ENCODE peak calls at places on chromosomes 13 and 19, in ten cellular contexts. One of them, this sample, is unnamed.

GRCh38 chr13:99436013-99436412 is 65.3 kb upstream of the TM9SF2 start:
- DNase-seq in hepatic stellate cell: no peak
- DNase-seq in anterior cingulate cortex: no peak
- DNase-seq in SW480: no peak
- DNase-seq in stimulated activated CD8-positive, alpha-beta memory T cell treated with anti-CD3 and anti-CD28 coated beads, Interleukin-12 subunit alpha, Interleukin-12 subunit beta, amount 100 ng/mL, for 1 hour: no peak
- DNase-seq in naive B cell: no peak
- DNase-seq in transverse colon: no peak
- DNase-seq in NCI-H2107: no peak
- DNase-seq in frontal cortex: no peak
- DNase-seq in thoracic aorta: no peak
- DNase-seq in this sample: no peak

GRCh38 chr13:98706446-98707110 is 45.9 kb downstream of the SLC15A1 start:
- DNase-seq in hepatic stellate cell: no peak
- DNase-seq in anterior cingulate cortex: no peak
- DNase-seq in SW480: no peak
- DNase-seq in stimulated activated CD8-positive, alpha-beta memory T cell treated with anti-CD3 and anti-CD28 coated beads, Interleukin-12 subunit alpha, Interleukin-12 subunit beta, amount 100 ng/mL, for 1 hour: no peak
- DNase-seq in naive B cell: no peak
- DNase-seq in transverse colon: no peak
- DNase-seq in NCI-H2107: peak
- DNase-seq in frontal cortex: no peak
- DNase-seq in thoracic aorta: no peak
- DNase-seq in this sample: peak

GRCh38 chr13:98802999-98803666 is 50.7 kb upstream of the SLC15A1 start:
- DNase-seq in hepatic stellate cell: no peak
- DNase-seq in anterior cingulate cortex: no peak
- DNase-seq in SW480: no peak
- DNase-seq in stimulated activated CD8-positive, alpha-beta memory T cell treated with anti-CD3 and anti-CD28 coated beads, Interleukin-12 subunit alpha, Interleukin-12 subunit beta, amount 100 ng/mL, for 1 hour: no peak
- DNase-seq in naive B cell: no peak
- DNase-seq in transverse colon: no peak
- DNase-seq in NCI-H2107: no peak
- DNase-seq in frontal cortex: no peak
- DNase-seq in thoracic aorta: no peak
- DNase-seq in this sample: no peak

GRCh38 chr13:106566682-106567420 is 1.1 kb downstream of the ARGLU1 start:
- DNase-seq in hepatic stellate cell: peak
- DNase-seq in anterior cingulate cortex: no peak
- DNase-seq in SW480: peak
- DNase-seq in stimulated activated CD8-positive, alpha-beta memory T cell treated with anti-CD3 and anti-CD28 coated beads, Interleukin-12 subunit alpha, Interleukin-12 subunit beta, amount 100 ng/mL, for 1 hour: no peak
- DNase-seq in naive B cell: no peak
- DNase-seq in transverse colon: peak
- DNase-seq in NCI-H2107: no peak
- DNase-seq in frontal cortex: peak
- DNase-seq in thoracic aorta: no peak
- DNase-seq in this sample: peak

GRCh38 chr19:56333506-56333905 is 18.9 kb upstream of the ZSCAN5A start:
- DNase-seq in hepatic stellate cell: peak
- DNase-seq in anterior cingulate cortex: no peak
- DNase-seq in SW480: peak
- DNase-seq in stimulated activated CD8-positive, alpha-beta memory T cell treated with anti-CD3 and anti-CD28 coated beads, Interleukin-12 subunit alpha, Interleukin-12 subunit beta, amount 100 ng/mL, for 1 hour: peak
- DNase-seq in naive B cell: peak
- DNase-seq in transverse colon: peak
- DNase-seq in NCI-H2107: peak
- DNase-seq in frontal cortex: no peak
- DNase-seq in thoracic aorta: no peak
- DNase-seq in this sample: peak

GRCh38 chr19:2542341-2543069 is 66.6 kb downstream of the GADD45B start:
- DNase-seq in hepatic stellate cell: no peak
- DNase-seq in anterior cingulate cortex: no peak
- DNase-seq in SW480: no peak
- DNase-seq in stimulated activated CD8-positive, alpha-beta memory T cell treated with anti-CD3 and anti-CD28 coated beads, Interleukin-12 subunit alpha, Interleukin-12 subunit beta, amount 100 ng/mL, for 1 hour: no peak
- DNase-seq in naive B cell: no peak
- DNase-seq in transverse colon: peak
- DNase-seq in NCI-H2107: no peak
- DNase-seq in frontal cortex: no peak
- DNase-seq in thoracic aorta: no peak
- DNase-seq in this sample: no peak

GRCh38 chr19:383922-384800 is 24.8 kb downstream of the C2CD4C start:
- DNase-seq in hepatic stellate cell: no peak
- DNase-seq in anterior cingulate cortex: no peak
- DNase-seq in SW480: no peak
- DNase-seq in stimulated activated CD8-positive, alpha-beta memory T cell treated with anti-CD3 and anti-CD28 coated beads, Interleukin-12 subunit alpha, Interleukin-12 subunit beta, amount 100 ng/mL, for 1 hour: no peak
- DNase-seq in naive B cell: no peak
- DNase-seq in transverse colon: no peak
- DNase-seq in NCI-H2107: no peak
- DNase-seq in frontal cortex: no peak
- DNase-seq in thoracic aorta: no peak
- DNase-seq in this sample: no peak

GRCh38 chr19:18131841-18132596 is 20.9 kb upstream of the PIK3R2 start:
- DNase-seq in hepatic stellate cell: no peak
- DNase-seq in anterior cingulate cortex: no peak
- DNase-seq in SW480: no peak
- DNase-seq in stimulated activated CD8-positive, alpha-beta memory T cell treated with anti-CD3 and anti-CD28 coated beads, Interleukin-12 subunit alpha, Interleukin-12 subunit beta, amount 100 ng/mL, for 1 hour: no peak
- DNase-seq in naive B cell: no peak
- DNase-seq in transverse colon: no peak
- DNase-seq in NCI-H2107: no peak
- DNase-seq in frontal cortex: no peak
- DNase-seq in thoracic aorta: no peak
- DNase-seq in this sample: no peak

GRCh38 chr13:25132984-25133383 is 37.0 kb downstream of the PABPC3 start:
- DNase-seq in hepatic stellate cell: no peak
- DNase-seq in anterior cingulate cortex: no peak
- DNase-seq in SW480: no peak
- DNase-seq in stimulated activated CD8-positive, alpha-beta memory T cell treated with anti-CD3 and anti-CD28 coated beads, Interleukin-12 subunit alpha, Interleukin-12 subunit beta, amount 100 ng/mL, for 1 hour: no peak
- DNase-seq in naive B cell: no peak
- DNase-seq in transverse colon: no peak
- DNase-seq in NCI-H2107: no peak
- DNase-seq in frontal cortex: no peak
- DNase-seq in thoracic aorta: no peak
- DNase-seq in this sample: no peak

GRCh38 chr19:39171479-39172465 is 25.0 kb upstream of the NCCRP1 start:
- DNase-seq in hepatic stellate cell: no peak
- DNase-seq in anterior cingulate cortex: no peak
- DNase-seq in SW480: no peak
- DNase-seq in stimulated activated CD8-positive, alpha-beta memory T cell treated with anti-CD3 and anti-CD28 coated beads, Interleukin-12 subunit alpha, Interleukin-12 subunit beta, amount 100 ng/mL, for 1 hour: no peak
- DNase-seq in naive B cell: no peak
- DNase-seq in transverse colon: no peak
- DNase-seq in NCI-H2107: no peak
- DNase-seq in frontal cortex: no peak
- DNase-seq in thoracic aorta: no peak
- DNase-seq in this sample: no peak

GRCh38 chr13:79485014-79485441 is 4.1 kb downstream of the NDFIP2 start:
- DNase-seq in hepatic stellate cell: peak
- DNase-seq in anterior cingulate cortex: no peak
- DNase-seq in SW480: peak
- DNase-seq in stimulated activated CD8-positive, alpha-beta memory T cell treated with anti-CD3 and anti-CD28 coated beads, Interleukin-12 subunit alpha, Interleukin-12 subunit beta, amount 100 ng/mL, for 1 hour: no peak
- DNase-seq in naive B cell: no peak
- DNase-seq in transverse colon: peak
- DNase-seq in NCI-H2107: no peak
- DNase-seq in frontal cortex: no peak
- DNase-seq in thoracic aorta: no peak
- DNase-seq in this sample: peak

GRCh38 chr13:30865131-30866009 is 40.7 kb upstream of the MEDAG start:
- DNase-seq in hepatic stellate cell: peak
- DNase-seq in anterior cingulate cortex: no peak
- DNase-seq in SW480: peak
- DNase-seq in stimulated activated CD8-positive, alpha-beta memory T cell treated with anti-CD3 and anti-CD28 coated beads, Interleukin-12 subunit alpha, Interleukin-12 subunit beta, amount 100 ng/mL, for 1 hour: peak
- DNase-seq in naive B cell: peak
- DNase-seq in transverse colon: peak
- DNase-seq in NCI-H2107: peak
- DNase-seq in frontal cortex: peak
- DNase-seq in thoracic aorta: no peak
- DNase-seq in this sample: peak

GRCh38 chr13:111480976-111481375 is 160.5 kb downstream of the TEX29 start:
- DNase-seq in hepatic stellate cell: no peak
- DNase-seq in anterior cingulate cortex: no peak
- DNase-seq in SW480: no peak
- DNase-seq in stimulated activated CD8-positive, alpha-beta memory T cell treated with anti-CD3 and anti-CD28 coated beads, Interleukin-12 subunit alpha, Interleukin-12 subunit beta, amount 100 ng/mL, for 1 hour: no peak
- DNase-seq in naive B cell: no peak
- DNase-seq in transverse colon: no peak
- DNase-seq in NCI-H2107: no peak
- DNase-seq in frontal cortex: no peak
- DNase-seq in thoracic aorta: no peak
- DNase-seq in this sample: no peak

GRCh38 chr13:109224033-109224432 is 562.4 kb downstream of the IRS2 start:
- DNase-seq in hepatic stellate cell: no peak
- DNase-seq in anterior cingulate cortex: no peak
- DNase-seq in SW480: no peak
- DNase-seq in stimulated activated CD8-positive, alpha-beta memory T cell treated with anti-CD3 and anti-CD28 coated beads, Interleukin-12 subunit alpha, Interleukin-12 subunit beta, amount 100 ng/mL, for 1 hour: no peak
- DNase-seq in naive B cell: no peak
- DNase-seq in transverse colon: no peak
- DNase-seq in NCI-H2107: no peak
- DNase-seq in frontal cortex: no peak
- DNase-seq in thoracic aorta: no peak
- DNase-seq in this sample: no peak

GRCh38 chr13:85137516-85137915 is 661.7 kb downstream of the SLITRK6 start:
- DNase-seq in hepatic stellate cell: no peak
- DNase-seq in anterior cingulate cortex: no peak
- DNase-seq in SW480: no peak
- DNase-seq in stimulated activated CD8-positive, alpha-beta memory T cell treated with anti-CD3 and anti-CD28 coated beads, Interleukin-12 subunit alpha, Interleukin-12 subunit beta, amount 100 ng/mL, for 1 hour: no peak
- DNase-seq in naive B cell: no peak
- DNase-seq in transverse colon: no peak
- DNase-seq in NCI-H2107: no peak
- DNase-seq in frontal cortex: no peak
- DNase-seq in thoracic aorta: no peak
- DNase-seq in this sample: no peak

GRCh38 chr19:48719263-48720171 is at the start of gene MAMSTR:
- DNase-seq in hepatic stellate cell: no peak
- DNase-seq in anterior cingulate cortex: no peak
- DNase-seq in SW480: no peak
- DNase-seq in stimulated activated CD8-positive, alpha-beta memory T cell treated with anti-CD3 and anti-CD28 coated beads, Interleukin-12 subunit alpha, Interleukin-12 subunit beta, amount 100 ng/mL, for 1 hour: no peak
- DNase-seq in naive B cell: no peak
- DNase-seq in transverse colon: no peak
- DNase-seq in NCI-H2107: no peak
- DNase-seq in frontal cortex: no peak
- DNase-seq in thoracic aorta: no peak
- DNase-seq in this sample: no peak

GRCh38 chr13:99275093-99275469 is 16.9 kb upstream of the GPR18 start:
- DNase-seq in hepatic stellate cell: peak
- DNase-seq in anterior cingulate cortex: no peak
- DNase-seq in SW480: peak
- DNase-seq in stimulated activated CD8-positive, alpha-beta memory T cell treated with anti-CD3 and anti-CD28 coated beads, Interleukin-12 subunit alpha, Interleukin-12 subunit beta, amount 100 ng/mL, for 1 hour: no peak
- DNase-seq in naive B cell: no peak
- DNase-seq in transverse colon: no peak
- DNase-seq in NCI-H2107: no peak
- DNase-seq in frontal cortex: no peak
- DNase-seq in thoracic aorta: no peak
- DNase-seq in this sample: no peak

GRCh38 chr19:13652810-13653590 is 111.3 kb upstream of the MRI1 start:
- DNase-seq in hepatic stellate cell: no peak
- DNase-seq in anterior cingulate cortex: no peak
- DNase-seq in SW480: peak
- DNase-seq in stimulated activated CD8-positive, alpha-beta memory T cell treated with anti-CD3 and anti-CD28 coated beads, Interleukin-12 subunit alpha, Interleukin-12 subunit beta, amount 100 ng/mL, for 1 hour: no peak
- DNase-seq in naive B cell: no peak
- DNase-seq in transverse colon: no peak
- DNase-seq in NCI-H2107: no peak
- DNase-seq in frontal cortex: no peak
- DNase-seq in thoracic aorta: no peak
- DNase-seq in this sample: no peak